ENCODE peak calls at places on chromosomes 2 and 18, in nine cellular contexts. A is aorta, J is cardiac fibroblast, P is right cardiac atrium, F is A549, C is neural progenitor cell, B is hepatocyte, Z is PC-3, D is GM12865. N is an unnamed sample.

GRCh38 chr2:213644926-213645325 is 360.7 kb downstream of the SPAG16 start:
- DNase-seq in D (no peak), A (no peak), Z (no peak), J (no peak), P (no peak), F (no peak), B (no peak), C (no peak), N (no peak)

GRCh38 chr2:46793423-46794416 is 121.9 kb downstream of the MCFD2 start:
- DNase-seq in F (no peak), B (peak), C (no peak), A (no peak), P (no peak), Z (no peak), D (no peak), J (no peak), N (no peak)

GRCh38 chr2:8548871-8549221 is 133.0 kb upstream of the ID2 start:
- DNase-seq in J (no peak), F (no peak), A (peak), Z (no peak), B (no peak), D (no peak), C (no peak), P (no peak), N (no peak)

GRCh38 chr2:158221055-158222021 is 119.7 kb downstream of the UPP2 start:
- DNase-seq in D (no peak), Z (no peak), J (no peak), F (no peak), P (no peak), B (no peak), C (no peak), A (no peak), N (no peak)

GRCh38 chr2:119011162-119011909 is 69.3 kb downstream of the MARCO start:
- DNase-seq in A (no peak), D (peak), B (peak), P (peak), Z (peak), F (peak), J (peak), C (peak), N (peak)

GRCh38 chr2:9102861-9103662 is 99.6 kb upstream of the MBOAT2 start:
- DNase-seq in B (peak), A (no peak), J (no peak), D (no peak), C (peak), P (no peak), F (no peak), Z (peak), N (no peak)

GRCh38 chr2:124804014-124804940 is 779.2 kb downstream of the CNTNAP5 start:
- DNase-seq in F (peak), Z (peak), J (peak), P (no peak), C (peak), B (peak), A (no peak), D (peak), N (no peak)

GRCh38 chr2:39488450-39488849 is 51.4 kb upstream of the MAP4K3 start:
- DNase-seq in B (no peak), Z (peak), F (peak), C (no peak), J (peak), D (no peak), A (no peak), P (peak), N (peak)

GRCh38 chr2:106143495-106144215 is 50.4 kb downstream of the UXS1 start:
- DNase-seq in C (no peak), A (no peak), J (no peak), F (no peak), D (no peak), B (no peak), P (no peak), Z (peak), N (no peak)

GRCh38 chr2:152611458-152612231 is 105.6 kb downstream of the PRPF40A start:
- DNase-seq in D (peak), B (peak), F (peak), Z (no peak), A (peak), P (peak), C (no peak), J (peak), N (no peak)

GRCh38 chr18:43627833-43628370 is 350.6 kb upstream of the SYT4 start:
- DNase-seq in F (no peak), A (no peak), Z (no peak), P (no peak), C (no peak), B (no peak), J (no peak), D (no peak), N (no peak)

GRCh38 chr2:191215666-191216065 is 29.5 kb upstream of the MYO1B start:
- DNase-seq in F (no peak), P (no peak), B (no peak), J (no peak), Z (peak), A (no peak), D (no peak), C (no peak), N (no peak)

GRCh38 chr2:72973566-72974435 is 56.5 kb downstream of the EMX1 start:
- DNase-seq in P (no peak), Z (peak), J (peak), A (peak), D (peak), C (peak), F (peak), B (peak), N (no peak)

GRCh38 chr2:102181919-102182635 is 4.7 kb upstream of the IL1RL2 start:
- DNase-seq in C (no peak), B (peak), P (peak), A (no peak), J (peak), Z (no peak), F (no peak), D (no peak), N (no peak)

GRCh38 chr2:132766573-132766972 is 96.6 kb upstream of the LYPD1 start:
- DNase-seq in A (no peak), D (no peak), F (no peak), P (no peak), B (no peak), Z (no peak), C (no peak), J (no peak), N (no peak)

GRCh38 chr18:44198296-44199284 is 482.1 kb upstream of the SETBP1 start:
- DNase-seq in Z (no peak), B (peak), C (no peak), P (no peak), D (no peak), J (no peak), A (no peak), F (no peak), N (no peak)

GRCh38 chr2:191645807-191646611 is 31.9 kb upstream of the NABP1 start:
- DNase-seq in C (no peak), P (no peak), F (no peak), D (no peak), Z (peak), B (no peak), J (peak), A (no peak), N (no peak)

GRCh38 chr2:104434363-104434792 is 419.5 kb upstream of the POU3F3 start:
- DNase-seq in A (no peak), J (no peak), C (peak), P (no peak), F (no peak), B (peak), Z (no peak), D (peak), N (peak)
- H3K4me3 ChIP-seq in A (no peak), J (no peak), C (peak), P (no peak), F (peak), B (peak), Z (peak), D (peak), N (peak)

GRCh38 chr18:22355598-22355997 is 62.1 kb downstream of the CTAGE1 start:
- DNase-seq in P (no peak), D (no peak), C (no peak), A (no peak), J (no peak), Z (no peak), B (no peak), F (no peak), N (no peak)
- H3K4me3 ChIP-seq in P (no peak), D (no peak), C (no peak), A (no peak), J (no peak), Z (no peak), B (no peak), F (no peak), N (no peak)

GRCh38 chr2:217329023-217329431 is 469.2 kb upstream of the TNP1 start:
- DNase-seq in J (no peak), B (no peak), C (no peak), P (no peak), F (no peak), D (no peak), Z (no peak), A (no peak), N (no peak)

GRCh38 chr2:217327981-217328760 is 468.3 kb upstream of the TNP1 start:
- DNase-seq in B (no peak), J (no peak), P (no peak), D (no peak), F (no peak), C (no peak), Z (no peak), A (no peak), N (no peak)

GRCh38 chr2:217325251-217325650 is 465.4 kb upstream of the TNP1 start:
- DNase-seq in C (no peak), D (no peak), F (no peak), Z (no peak), B (peak), P (no peak), J (no peak), A (no peak), N (no peak)

GRCh38 chr2:217326238-217327022 is 466.6 kb upstream of the TNP1 start:
- DNase-seq in D (no peak), J (no peak), A (no peak), Z (peak), C (no peak), F (peak), P (no peak), B (no peak), N (no peak)

GRCh38 chr2:217325810-217326209 is 465.9 kb upstream of the TNP1 start:
- DNase-seq in Z (no peak), C (no peak), J (no peak), F (peak), A (no peak), B (no peak), P (no peak), D (no peak), N (no peak)
- H3K4me3 ChIP-seq in Z (no peak), C (no peak), J (no peak), F (no peak), A (no peak), B (no peak), P (no peak), D (no peak), N (no peak)

GRCh38 chr2:88452980-88453582 is 588 bp upstream of the FOXI3 start:
- DNase-seq in A (no peak), F (no peak), D (no peak), C (peak), J (peak), P (no peak), B (no peak), Z (no peak), N (no peak)
- H3K4me3 ChIP-seq in A (no peak), F (peak), D (no peak), C (peak), J (no peak), P (peak), B (no peak), Z (no peak), N (no peak)

GRCh38 chr2:26324903-26325302 is 21.0 kb upstream of the SELENOI start:
- DNase-seq in D (no peak), P (no peak), Z (no peak), J (no peak), B (no peak), C (no peak), A (no peak), F (no peak), N (no peak)
- H3K4me3 ChIP-seq in D (no peak), P (no peak), Z (no peak), J (no peak), B (no peak), C (no peak), A (no peak), F (no peak), N (no peak)

GRCh38 chr2:241864168-241864896 is 5.2 kb upstream of the RTP5 start:
- DNase-seq in C (no peak), P (no peak), D (no peak), F (no peak), Z (no peak), A (no peak), J (no peak), B (no peak), N (no peak)
- H3K4me3 ChIP-seq in C (no peak), P (no peak), D (no peak), F (no peak), Z (no peak), A (no peak), J (no peak), B (no peak), N (no peak)